ENCODE peak calls at places on chromosome 12, in ten cellular contexts. V, D, E, B, X, T, H, I, W and Q are unnamed samples.

GRCh38 chr12:118328486-118329340 is 44.0 kb downstream of the TAOK3 start:
- DNase-seq in V (no peak), D (no peak), E (no peak), B (no peak), X (no peak), T (no peak), H (no peak), I (no peak), W (no peak), Q (no peak)

GRCh38 chr12:110836291-110836690 is 10.5 kb upstream of the CCDC63 start:
- DNase-seq in V (no peak), D (no peak), E (no peak), B (no peak), X (no peak), T (no peak), H (no peak), I (no peak), W (no peak), Q (no peak)

GRCh38 chr12:40692617-40693502 is 621 bp downstream of the CNTN1 start:
- DNase-seq in V (no peak), D (no peak), E (no peak), B (peak), X (peak), T (no peak), H (no peak), I (no peak), W (no peak), Q (peak)

GRCh38 chr12:31773867-31774266 is 45.0 kb upstream of the AMN1 start:
- DNase-seq in V (no peak), D (no peak), E (no peak), B (no peak), X (no peak), T (no peak), H (no peak), I (no peak), W (no peak), Q (no peak)

GRCh38 chr12:31874961-31875608 is 84.1 kb upstream of the RESF1 start:
- DNase-seq in V (no peak), D (peak), E (peak), B (no peak), X (peak), T (peak), H (no peak), I (peak), W (peak), Q (no peak)

GRCh38 chr12:55720071-55720564 is at the start of gene RDH5:
- DNase-seq in V (peak), D (peak), E (no peak), B (no peak), X (peak), T (peak), H (no peak), I (no peak), W (peak), Q (no peak)

GRCh38 chr12:116637589-116638165 is 78.5 kb downstream of the MAP1LC3B2 start:
- DNase-seq in V (no peak), D (no peak), E (no peak), B (no peak), X (no peak), T (no peak), H (no peak), I (no peak), W (no peak), Q (no peak)

GRCh38 chr12:53709671-53710070 is 17.6 kb downstream of the CALCOCO1 start:
- DNase-seq in V (no peak), D (no peak), E (no peak), B (no peak), X (no peak), T (no peak), H (no peak), I (no peak), W (no peak), Q (no peak)

GRCh38 chr12:68878846-68879245 is 54.1 kb downstream of the CPM start:
- DNase-seq in V (no peak), D (no peak), E (no peak), B (no peak), X (no peak), T (no peak), H (no peak), I (no peak), W (no peak), Q (no peak)

GRCh38 chr12:124675881-124676688 is 108.7 kb upstream of the NCOR2 start:
- DNase-seq in V (no peak), D (peak), E (no peak), B (no peak), X (no peak), T (no peak), H (no peak), I (no peak), W (peak), Q (no peak)

GRCh38 chr12:102349079-102349478 is 131.3 kb downstream of the IGF1 start:
- DNase-seq in V (no peak), D (no peak), E (no peak), B (no peak), X (no peak), T (no peak), H (no peak), I (no peak), W (no peak), Q (no peak)

GRCh38 chr12:124509676-124510300 is 57.6 kb downstream of the NCOR2 start:
- DNase-seq in V (peak), D (peak), E (no peak), B (no peak), X (peak), T (peak), H (no peak), I (no peak), W (peak), Q (peak)

GRCh38 chr12:108667349-108667748 is 33.7 kb upstream of the SELPLG start:
- DNase-seq in V (no peak), D (no peak), E (no peak), B (no peak), X (peak), T (no peak), H (no peak), I (no peak), W (no peak), Q (no peak)

GRCh38 chr12:111791507-111791906 is 24.8 kb downstream of the ALDH2 start:
- DNase-seq in V (no peak), D (no peak), E (no peak), B (no peak), X (no peak), T (no peak), H (no peak), I (no peak), W (no peak), Q (no peak)

GRCh38 chr12:92860521-92860920 is 68.6 kb downstream of the EEA1 start:
- DNase-seq in V (no peak), D (no peak), E (no peak), B (no peak), X (no peak), T (no peak), H (no peak), I (no peak), W (no peak), Q (no peak)

GRCh38 chr12:91817512-91817911 is 328.1 kb downstream of the BTG1 start:
- DNase-seq in V (no peak), D (no peak), E (no peak), B (no peak), X (no peak), T (peak), H (no peak), I (no peak), W (no peak), Q (no peak)

GRCh38 chr12:21615441-21615840 is 10.8 kb upstream of the GYS2 start:
- DNase-seq in V (no peak), D (no peak), E (no peak), B (no peak), X (no peak), T (no peak), H (no peak), I (peak), W (no peak), Q (no peak)